ENCODE peak calls at places on chromosome 14, in ten cellular contexts. B is dorsolateral prefrontal cortex; L is activated CD8-positive, alpha-beta T cell treated with anti-CD3 and anti-CD28 coated beads for 36 hours; O is tibial nerve; P is NB4; E is neural crest cell; Q is CD8-positive, alpha-beta T cell; J is body of pancreas; Z is GM06990; I is HFFc6. W is an unnamed sample.
A peak's percentile ranks its signal among the peaks of the same experiment; 100 is the strongest.

GRCh38 chr14:60563113-60563512 is 54.2 kb downstream of the SIX6 start:
- DNase-seq in B (no peak), L (no peak), O (no peak), P (no peak), E (no peak), Q (no peak), J (no peak), Z (no peak), I (peak; percentile 19), W (no peak)

GRCh38 chr14:55051165-55051425 is 352 bp upstream of the MAPK1IP1L start:
- DNase-seq in B (no peak), L (no peak), O (no peak), P (no peak), E (no peak), Q (no peak), J (no peak), Z (no peak), I (no peak), W (no peak)

GRCh38 chr14:76698191-76698590 is 63.1 kb upstream of the VASH1 start:
- DNase-seq in B (no peak), L (no peak), O (no peak), P (no peak), E (no peak), Q (no peak), J (no peak), Z (no peak), I (no peak), W (no peak)

GRCh38 chr14:63039800-63040380 is 5.4 kb downstream of the KCNH5 start:
- DNase-seq in B (no peak), L (no peak), O (no peak), P (peak; percentile 18), E (no peak), Q (no peak), J (no peak), Z (no peak), I (peak; percentile 50), W (no peak)

GRCh38 chr14:89422181-89422951 is 5.3 kb upstream of the FOXN3 start:
- DNase-seq in B (no peak), L (peak; percentile 68), O (no peak), P (no peak), E (no peak), Q (no peak), J (peak; percentile 41), Z (no peak), I (no peak), W (no peak)

GRCh38 chr14:48373993-48374392 is 698.6 kb upstream of the MDGA2 start:
- DNase-seq in B (no peak), L (no peak), O (no peak), P (no peak), E (no peak), Q (no peak), J (no peak), Z (no peak), I (no peak), W (no peak)

GRCh38 chr14:59176764-59177163 is 11.7 kb upstream of the DAAM1 start:
- DNase-seq in B (no peak), L (no peak), O (no peak), P (no peak), E (no peak), Q (no peak), J (no peak), Z (no peak), I (no peak), W (no peak)

GRCh38 chr14:23864252-23864651 is 89.3 kb upstream of the DHRS4 start:
- DNase-seq in B (no peak), L (no peak), O (no peak), P (peak; percentile 6), E (no peak), Q (no peak), J (no peak), Z (no peak), I (no peak), W (no peak)

GRCh38 chr14:102086346-102086971 is 385 bp downstream of the HSP90AA1 start:
- DNase-seq in B (peak; percentile 33), L (peak; percentile 69), O (no peak), P (peak; percentile 65), E (no peak), Q (peak; percentile 61), J (peak; percentile 66), Z (peak; percentile 68), I (peak; percentile 41), W (peak; percentile 67)

GRCh38 chr14:35299708-35300107 is 7.5 kb downstream of the PSMA6 start:
- DNase-seq in B (no peak), L (no peak), O (no peak), P (no peak), E (no peak), Q (no peak), J (no peak), Z (no peak), I (no peak), W (no peak)

GRCh38 chr14:36834293-36834692 is 172.6 kb downstream of the PAX9 start:
- DNase-seq in B (no peak), L (no peak), O (no peak), P (peak; percentile 5), E (no peak), Q (no peak), J (no peak), Z (no peak), I (no peak), W (no peak)

GRCh38 chr14:56199095-56199975 is 81.1 kb downstream of the PELI2 start:
- DNase-seq in B (no peak), L (no peak), O (peak; percentile 22), P (no peak), E (no peak), Q (no peak), J (no peak), Z (peak; percentile 55), I (peak; percentile 98), W (peak; percentile 31)

GRCh38 chr14:26685401-26685800 is 87.6 kb upstream of the NOVA1 start:
- DNase-seq in B (no peak), L (no peak), O (no peak), P (no peak), E (no peak), Q (no peak), J (no peak), Z (no peak), I (no peak), W (no peak)

DNA sequence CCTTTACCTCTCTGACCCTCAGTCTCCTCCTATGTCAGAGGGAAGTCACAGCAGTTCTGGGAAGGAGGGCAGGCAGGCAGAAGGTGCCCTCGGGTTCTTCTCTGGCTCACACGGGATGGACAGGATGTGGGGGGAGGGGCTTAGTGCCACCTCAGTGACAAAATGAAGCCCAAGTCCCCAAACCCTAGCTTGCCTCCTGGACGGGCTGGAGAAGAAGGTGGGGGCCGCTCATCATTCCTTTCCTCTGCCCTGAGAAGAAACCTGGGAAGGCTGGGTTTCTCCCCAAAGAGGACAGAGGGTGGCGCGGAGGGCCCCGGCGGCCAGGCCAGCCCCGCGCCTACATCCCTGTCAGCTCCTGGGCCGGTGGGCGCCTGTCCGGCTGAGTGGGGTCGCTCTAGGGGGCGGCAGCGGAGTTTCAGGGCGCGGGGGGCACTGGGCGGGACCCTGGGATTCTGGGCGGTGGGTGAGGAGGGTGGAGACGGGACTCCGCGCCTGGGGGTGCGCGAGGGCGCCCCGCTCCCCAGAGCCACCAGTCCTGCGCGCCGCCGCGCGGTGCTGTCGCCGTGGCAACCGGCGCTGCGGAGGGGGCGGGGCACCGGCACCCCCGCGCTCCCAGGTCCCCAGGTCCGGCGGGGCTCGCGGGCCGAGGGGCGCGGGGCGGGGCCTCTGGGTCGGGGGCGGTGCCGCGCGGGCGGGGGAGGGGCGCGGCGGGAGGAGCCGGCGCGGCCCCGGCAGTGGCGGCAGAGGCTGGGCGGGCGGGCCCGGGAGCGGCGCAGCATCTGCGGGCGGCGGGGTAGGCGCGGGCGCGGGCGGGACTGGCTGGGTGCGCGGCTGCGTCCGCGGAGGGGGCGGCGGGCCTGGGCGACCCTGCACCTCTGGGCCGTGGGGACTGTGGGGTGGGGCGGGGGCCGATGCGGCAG is at the start of gene TMEM121:
- DNase-seq in B (peak; percentile 47), L (peak; percentile 37), O (no peak), P (no peak), E (peak; percentile 38), Q (no peak), J (peak; percentile 36), Z (no peak), I (no peak), W (peak; percentile 64)
- TF ChIP-seq CTCF in B (no peak), L (no peak), O (no peak), P (no peak), E (no peak), Q (no peak), J (no peak), Z (no peak), I (peak; percentile 9), W (no peak)

GRCh38 chr14:92121670-92122350 is at the start of the genes CPSF2 and NDUFB1:
- DNase-seq in B (peak; percentile 90), L (peak; percentile 87), O (peak; percentile 52), P (peak; percentile 84), E (peak; percentile 76), Q (peak; percentile 79), J (peak; percentile 77), Z (peak; percentile 89), I (peak; percentile 71), W (peak; percentile 93)
- TF ChIP-seq CTCF in B (no peak), L (no peak), O (peak; percentile 58), P (no peak), E (no peak), Q (no peak), J (no peak), Z (no peak), I (no peak), W (no peak)

DNA sequence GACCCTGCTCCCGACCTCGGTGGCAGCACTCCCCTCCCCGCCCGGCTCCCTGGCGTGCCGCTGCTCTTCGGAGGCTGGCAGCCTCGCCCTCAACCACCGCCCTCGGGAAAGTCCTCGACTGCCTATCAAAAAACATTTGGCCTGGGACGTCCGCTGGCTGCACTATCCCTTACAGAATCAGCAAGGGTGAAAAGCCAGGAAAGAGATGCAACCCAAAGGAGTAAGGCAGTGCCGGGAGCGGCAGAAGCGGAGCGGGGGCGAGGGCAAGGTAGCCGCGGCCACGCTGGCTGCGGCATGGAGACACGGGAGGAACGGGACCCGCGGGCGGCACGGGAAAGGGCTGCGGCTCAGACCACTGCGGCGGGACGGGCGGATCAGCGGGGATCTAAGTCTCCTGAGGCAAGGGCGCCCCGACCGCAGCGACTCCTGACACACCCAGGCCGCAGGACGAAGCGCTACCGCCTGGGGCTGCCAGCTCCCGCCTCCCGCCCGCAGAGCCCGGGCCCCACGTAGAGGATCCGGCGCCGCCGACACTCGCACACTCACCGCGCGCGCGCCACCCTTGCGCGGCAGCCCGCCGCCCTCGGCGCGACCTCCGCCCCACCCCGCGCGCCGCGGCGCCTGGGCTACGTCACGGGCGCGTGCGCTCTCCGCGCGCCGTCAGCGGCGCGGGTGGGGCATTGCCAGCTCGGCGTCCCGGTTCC is at the start of the genes BBOF1 and ENTPD5:
- DNase-seq in B (peak; percentile 86), L (peak; percentile 82), O (peak; percentile 76), P (peak; percentile 87), E (peak; percentile 73), Q (peak; percentile 82), J (peak; percentile 89), Z (peak; percentile 91), I (peak; percentile 76), W (peak; percentile 96)
- TF ChIP-seq CTCF in B (no peak), L (no peak), O (peak; percentile 63), P (no peak), E (no peak), Q (no peak), J (no peak), Z (no peak), I (no peak), W (no peak)

DNA sequence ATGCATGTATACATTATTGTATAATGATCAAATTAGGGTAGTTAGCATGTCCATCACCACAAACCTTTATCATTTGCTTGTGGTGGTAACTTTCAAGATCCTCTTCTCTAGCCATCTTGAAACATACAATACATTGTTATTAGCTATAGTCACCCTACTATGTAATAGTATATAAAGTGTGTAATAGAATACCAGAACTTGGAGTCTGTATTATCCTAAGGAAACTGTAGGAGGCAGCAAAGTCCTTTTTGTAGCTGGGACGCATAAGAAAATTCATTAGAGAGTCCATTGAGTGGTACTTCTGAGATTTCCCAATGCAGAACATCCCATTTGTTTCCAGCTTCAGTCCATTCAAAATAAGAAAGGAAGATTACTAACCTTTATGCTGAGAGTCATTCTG is 325.9 kb upstream of the LRFN5 start:
- DNase-seq in B (no peak), L (no peak), O (no peak), P (peak; percentile 29), E (no peak), Q (no peak), J (no peak), Z (no peak), I (no peak), W (no peak)
- TF ChIP-seq CTCF in B (no peak), L (no peak), O (no peak), P (peak; percentile 23), E (peak; percentile 69), Q (no peak), J (no peak), Z (no peak), I (no peak), W (no peak)

W was measured in GM10248.